ENCODE peak calls at places on chromosomes 7 and 10, in seven cellular contexts. C is HepG2, F is GM23338, Z is spleen, M is stomach, K is SK-N-SH, T is transverse colon. X is an unnamed sample.

GRCh38 chr7:157559596-157560257 is 222.9 kb downstream of the DNAJB6 start:
- DNase-seq in C (peak; percentile 41), F (no peak), Z (peak; percentile 69), M (no peak), K (no peak), T (no peak), X (no peak)

GRCh38 chr10:95477175-95477520 is 84.0 kb downstream of the SORBS1 start:
- DNase-seq in C (no peak), F (no peak), Z (no peak), M (no peak), K (no peak), T (no peak), X (no peak)

GRCh38 chr7:148535227-148535626 is 55.3 kb upstream of the C7orf33 start:
- DNase-seq in C (no peak), F (no peak), Z (peak; percentile 71), M (no peak), K (peak; percentile 55), T (peak; percentile 15), X (no peak)

GRCh38 chr10:122163182-122164027 is 107.7 kb upstream of the BTBD16 start:
- DNase-seq in C (no peak), F (peak; percentile 96), Z (peak; percentile 72), M (no peak), K (peak; percentile 83), T (no peak), X (no peak)

GRCh38 chr7:128410092-128410665 is 397 bp upstream of the IMPDH1 start:
- DNase-seq in C (no peak), F (peak; percentile 79), Z (peak; percentile 92), M (peak; percentile 57), K (peak; percentile 81), T (peak; percentile 62), X (peak; percentile 68)

GRCh38 chr10:97307866-97308780 is 10.9 kb upstream of the FRAT1 start:
- DNase-seq in C (no peak), F (no peak), Z (no peak), M (no peak), K (no peak), T (no peak), X (no peak)

GRCh38 chr7:44727346-44728262 is 21.0 kb upstream of the ZMIZ2 start:
- DNase-seq in C (no peak), F (no peak), Z (peak; percentile 36), M (no peak), K (no peak), T (no peak), X (no peak)

GRCh38 chr10:60139798-60140566 is 233.6 kb upstream of the CCDC6 start:
- DNase-seq in C (no peak), F (peak; percentile 93), Z (no peak), M (no peak), K (no peak), T (no peak), X (no peak)

GRCh38 chr7:130112662-130113425 is 42.5 kb downstream of the KLHDC10 start:
- DNase-seq in C (no peak), F (no peak), Z (no peak), M (no peak), K (no peak), T (no peak), X (no peak)

GRCh38 chr7:30920021-30920583 is 8.4 kb downstream of the AQP1 start:
- DNase-seq in C (no peak), F (no peak), Z (peak; percentile 46), M (no peak), K (peak; percentile 17), T (peak; percentile 9), X (no peak)

GRCh38 chr7:75650062-75650461 is 88.7 kb downstream of the HIP1 start:
- DNase-seq in C (no peak), F (peak; percentile 72), Z (no peak), M (no peak), K (no peak), T (no peak), X (no peak)

GRCh38 chr10:79298403-79299244 is 48.6 kb upstream of the PPIF start:
- DNase-seq in C (peak; percentile 65), F (no peak), Z (no peak), M (peak; percentile 71), K (no peak), T (peak; percentile 70), X (no peak)

GRCh38 chr10:78178940-78179339 is 145.3 kb downstream of the RPS24 start:
- DNase-seq in C (no peak), F (peak; percentile 51), Z (no peak), M (peak; percentile 31), K (no peak), T (no peak), X (no peak)

GRCh38 chr10:60732240-60733188 is 45.8 kb upstream of the CDK1 start:
- DNase-seq in C (no peak), F (peak; percentile 69), Z (peak; percentile 74), M (peak; percentile 58), K (no peak), T (peak; percentile 51), X (no peak)

GRCh38 chr10:115049957-115050356 is 43.2 kb upstream of the ATRNL1 start:
- DNase-seq in C (peak; percentile 13), F (peak; percentile 77), Z (no peak), M (no peak), K (no peak), T (no peak), X (no peak)

GRCh38 chr10:130434446-130435385 is 298.5 kb downstream of the GLRX3 start:
- DNase-seq in C (no peak), F (no peak), Z (no peak), M (no peak), K (no peak), T (no peak), X (no peak)

GRCh38 chr10:133275683-133276092 is 980 bp downstream of the ADAM8 start:
- DNase-seq in C (no peak), F (no peak), Z (no peak), M (no peak), K (no peak), T (no peak), X (no peak)

GRCh38 chr7:75931676-75932075 is 16.7 kb downstream of the POR start:
- DNase-seq in C (no peak), F (no peak), Z (no peak), M (no peak), K (no peak), T (no peak), X (no peak)

GRCh38 chr7:36115448-36116321 is 37.4 kb upstream of the EEPD1 start:
- DNase-seq in C (peak; percentile 82), F (no peak), Z (no peak), M (peak; percentile 75), K (peak; percentile 80), T (peak; percentile 78), X (no peak)

GRCh38 chr7:99953649-99954048 is 22.2 kb downstream of the AZGP1 start:
- DNase-seq in C (no peak), F (no peak), Z (no peak), M (no peak), K (no peak), T (no peak), X (peak; percentile 96)

GRCh38 chr10:31940839-31941653 is 12.4 kb upstream of the ARHGAP12 start:
- DNase-seq in C (peak; percentile 96), F (no peak), Z (no peak), M (peak; percentile 49), K (peak; percentile 69), T (peak; percentile 40), X (no peak)

GRCh38 chr10:60406182-60406581 is 16.5 kb upstream of the ANK3 start:
- DNase-seq in C (no peak), F (no peak), Z (no peak), M (no peak), K (no peak), T (no peak), X (no peak)

DNA sequence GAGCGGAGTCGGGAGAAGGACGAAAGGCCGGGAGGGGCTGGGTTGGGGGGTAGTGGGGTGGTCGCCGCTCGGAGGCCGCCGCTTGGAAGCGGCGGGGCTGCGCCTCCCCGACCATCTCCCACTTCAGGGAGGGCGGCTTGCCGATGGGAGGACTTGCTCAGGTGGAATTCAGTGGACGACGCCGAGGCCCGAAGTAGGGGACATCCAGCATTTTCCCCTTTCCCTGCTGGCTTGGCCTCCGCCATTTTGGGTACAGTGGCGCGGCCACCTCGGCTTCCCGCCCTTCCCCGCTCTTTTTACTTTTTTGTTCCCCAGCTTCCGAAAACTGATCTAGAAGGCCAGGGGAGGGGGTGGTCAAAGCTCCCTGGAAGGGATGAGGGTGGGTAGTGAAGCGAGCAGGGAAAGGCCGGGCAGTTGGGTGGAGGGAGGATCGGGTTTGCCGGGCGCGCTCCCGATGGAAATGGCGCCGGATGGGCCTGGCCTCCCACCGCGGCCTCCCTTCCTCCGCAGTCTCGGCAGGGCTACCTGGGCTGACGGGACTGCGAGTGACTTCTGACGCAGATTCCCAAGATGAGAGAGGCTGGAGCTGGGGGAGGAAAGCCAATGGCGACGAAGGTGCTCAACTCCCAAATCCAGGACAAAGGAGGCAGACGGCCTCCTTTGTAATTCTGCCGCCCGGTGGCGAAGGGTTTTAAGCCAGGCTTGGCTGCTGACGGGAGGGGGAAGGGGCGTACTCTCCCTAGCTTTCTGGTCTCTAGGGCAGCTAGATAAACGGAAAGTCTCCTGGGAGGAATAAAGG is at the start of gene PBLD:
- DNase-seq in C (peak; percentile 71), F (peak; percentile 93), Z (peak; percentile 91), M (peak; percentile 73), K (peak; percentile 72), T (peak; percentile 77), X (peak; percentile 76)
- TF ChIP-seq POLR2AphosphoS5 in C (no peak), F (peak; percentile 58), Z (peak; percentile 78), M (peak; percentile 73), K (peak; percentile 78), T (peak; percentile 88), X (peak; percentile 92)

GRCh38 chr10:11505636-11506035 is 105.8 kb downstream of the USP6NL start:
- DNase-seq in C (no peak), F (no peak), Z (no peak), M (no peak), K (no peak), T (no peak), X (no peak)
- H3K36me3 ChIP-seq in C (no peaks in the 10 kb centered on the region), F (no peaks in the 10 kb centered on the region), Z (peaks cover 28% of the 10 kb centered on the region), M (no peaks in the 10 kb centered on the region), K (peaks cover 12% of the 10 kb centered on the region), T (no peaks in the 10 kb centered on the region), X (no peaks in the 10 kb centered on the region)

GRCh38 chr7:119724041-119724792 is 548.8 kb upstream of the KCND2 start:
- DNase-seq in C (no peak), F (peak; percentile 25), Z (peak; percentile 48), M (no peak), K (no peak), T (no peak), X (no peak)

GRCh38 chr7:119720541-119720940 is 552.4 kb upstream of the KCND2 start:
- DNase-seq in C (no peak), F (no peak), Z (no peak), M (no peak), K (no peak), T (no peak), X (no peak)
- TF ChIP-seq POLR2AphosphoS5 in C (no peak), F (no peak), Z (no peak), M (no peak), K (peak; percentile 62), T (no peak), X (no peak)

GRCh38 chr10:75228834-75229233 is 6.9 kb downstream of the COMTD1 start:
- DNase-seq in C (no peak), F (no peak), Z (no peak), M (peak; percentile 19), K (no peak), T (no peak), X (no peak)

GRCh38 chr10:75226055-75226454 is 9.7 kb downstream of the COMTD1 start:
- DNase-seq in C (no peak), F (no peak), Z (no peak), M (no peak), K (no peak), T (no peak), X (no peak)

GRCh38 chr10:75229961-75230360 is 5.8 kb downstream of the COMTD1 start:
- DNase-seq in C (no peak), F (no peak), Z (no peak), M (no peak), K (no peak), T (no peak), X (no peak)

GRCh38 chr10:75226656-75227055 is 9.1 kb downstream of the COMTD1 start:
- DNase-seq in C (no peak), F (peak; percentile 70), Z (no peak), M (no peak), K (no peak), T (no peak), X (no peak)

GRCh38 chr10:75228278-75228677 is 7.5 kb downstream of the COMTD1 start:
- DNase-seq in C (no peak), F (no peak), Z (no peak), M (peak; percentile 23), K (no peak), T (no peak), X (no peak)
- H3K36me3 ChIP-seq in C (peaks cover 18% of the 10 kb centered on the region), F (peaks cover 25% of the 10 kb centered on the region), Z (peaks cover 100% of the 10 kb centered on the region), M (peaks cover 29% of the 10 kb centered on the region), K (peaks cover 52% of the 10 kb centered on the region), T (peaks cover 37% of the 10 kb centered on the region), X (no peaks in the 10 kb centered on the region)